ENCODE peak calls at places on chromosomes 16 and 17, in ten cellular contexts. L is tibial artery; R is heart left ventricle; I is A549; D is spleen; K is sigmoid colon; C is ovary; U is upper lobe of right lung; B is CD8-positive, alpha-beta T cell; Y is gastrocnemius medialis. A is an unnamed sample. For H3K9me3, the result is how much of the 10 kb centered on the place peaks cover.

GRCh38 chr17:37392024-37392590 is 14.5 kb downstream of the ACACA start:
- DNase-seq in R (no peak), I (peak), U (no peak), K (no peak), B (no peak), Y (no peak), L (no peak), D (no peak), C (no peak), A (no peak)

GRCh38 chr17:58308985-58309917 is 19.3 kb downstream of the TSPOAP1 start:
- DNase-seq in K (no peak), U (no peak), I (no peak), C (no peak), Y (no peak), L (no peak), B (no peak), D (no peak), R (no peak), A (no peak)

GRCh38 chr17:2060681-2061440 is 6.0 kb downstream of the HIC1 start:
- DNase-seq in Y (no peak), U (no peak), B (no peak), I (no peak), C (peak), L (no peak), D (no peak), K (no peak), R (no peak), A (peak)

GRCh38 chr16:9846362-9847099 is 335.7 kb downstream of the GRIN2A start:
- DNase-seq in I (peak), R (no peak), C (no peak), D (no peak), U (no peak), B (no peak), K (no peak), Y (no peak), L (no peak), A (no peak)

GRCh38 chr16:12295395-12295794 is 318.9 kb downstream of the SNX29 start:
- DNase-seq in U (no peak), B (no peak), D (no peak), K (no peak), Y (no peak), I (no peak), L (no peak), C (no peak), R (no peak), A (no peak)

GRCh38 chr16:67415872-67416793 is at the start of gene ZDHHC1:
- DNase-seq in L (peak), R (peak), U (peak), C (peak), I (peak), B (peak), K (peak), D (peak), Y (no peak), A (peak)

GRCh38 chr17:72408122-72408382 is 287.2 kb downstream of the SOX9 start:
- DNase-seq in D (no peak), I (no peak), B (no peak), K (no peak), L (no peak), R (no peak), U (no peak), Y (no peak), C (no peak), A (no peak)

GRCh38 chr16:69073181-69073669 is 32.2 kb upstream of the HAS3 start:
- DNase-seq in I (peak), U (no peak), K (no peak), B (no peak), C (no peak), L (no peak), R (no peak), D (no peak), Y (no peak), A (no peak)

GRCh38 chr17:28928061-28928460 is 23.3 kb downstream of the PHF12 start:
- DNase-seq in R (no peak), L (no peak), I (no peak), C (no peak), Y (no peak), U (no peak), D (no peak), B (no peak), K (no peak), A (no peak)

GRCh38 chr16:85579199-85579598 is 33.9 kb upstream of the GSE1 start:
- DNase-seq in I (no peak), U (no peak), D (no peak), Y (no peak), C (no peak), K (no peak), B (no peak), L (no peak), R (no peak), A (no peak)

GRCh38 chr16:65618931-65619330 is 497.1 kb upstream of the CDH11 start:
- DNase-seq in L (no peak), U (no peak), I (no peak), B (no peak), C (no peak), K (no peak), D (no peak), Y (no peak), R (no peak), A (no peak)
- H3K4me3 ChIP-seq in L (no peak), U (no peak), I (no peak), B (no peak), C (no peak), K (no peak), D (no peak), Y (no peak), R (no peak), A (no peak)

GRCh38 chr16:24381470-24382118 is 125.5 kb downstream of the CACNG3 start:
- DNase-seq in K (no peak), U (no peak), C (no peak), R (no peak), I (no peak), D (no peak), Y (no peak), B (no peak), L (no peak), A (no peak)
- H3K9me3 ChIP-seq in K (under half), U (under half), C (under half), R (under half), I (under half), D (half or more), Y (under half), B (under half), L (under half), A (under half)

GRCh38 chr16:50680907-50681885 is at the start of gene SNX20:
- DNase-seq in B (peak), L (peak), U (no peak), Y (no peak), I (no peak), C (no peak), D (peak), R (no peak), K (no peak), A (no peak)
- H3K4me3 ChIP-seq in B (peak), L (peak), U (peak), Y (no peak), I (no peak), C (no peak), D (peak), R (no peak), K (no peak), A (peak)

DNA sequence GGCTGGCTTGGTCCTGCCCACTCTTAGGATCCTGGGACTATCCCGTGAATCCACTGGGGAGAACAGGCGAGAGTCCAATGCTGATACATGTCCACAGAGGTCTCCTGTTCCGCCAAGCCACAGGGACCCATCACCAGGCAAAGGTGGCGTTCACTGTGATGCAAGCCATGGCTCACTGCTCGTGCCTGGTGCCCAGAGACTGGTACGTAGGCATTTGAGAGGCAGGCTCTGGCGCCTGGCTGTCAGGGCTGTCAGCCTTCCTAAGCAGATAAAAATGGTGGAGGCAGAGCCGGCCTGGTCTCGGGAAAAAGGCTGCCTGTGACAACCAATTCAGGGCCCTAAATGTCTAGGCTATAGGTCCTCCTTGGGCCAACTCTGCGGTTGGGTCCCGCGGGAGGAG is 2329.0 kb downstream of the TP53TG3F start:
- DNase-seq in L (no peak), I (no peak), Y (no peak), U (no peak), K (no peak), R (peak), B (no peak), D (no peak), C (no peak), A (no peak)
- H3K9me3 ChIP-seq in L (under half), I (under half), Y (under half), U (under half), K (under half), R (under half), B (under half), D (half or more), C (under half), A (under half)

GRCh38 chr17:74431568-74432483 is at the start of gene GPRC5C:
- DNase-seq in B (peak), K (peak), Y (peak), C (peak), R (peak), I (peak), L (peak), U (peak), D (peak), A (peak)
- H3K4me3 ChIP-seq in B (peak), K (peak), Y (peak), C (peak), R (peak), I (peak), L (peak), U (peak), D (peak), A (peak)

GRCh38 chr17:21140911-21141310 is 14.1 kb downstream of the DHRS7B start:
- DNase-seq in B (no peak), K (no peak), C (no peak), U (no peak), L (no peak), D (no peak), R (no peak), Y (no peak), I (no peak), A (no peak)
- H3K9me3 ChIP-seq in B (under half), K (under half), C (under half), U (under half), L (under half), D (under half), R (under half), Y (under half), I (under half), A (under half)

DNA sequence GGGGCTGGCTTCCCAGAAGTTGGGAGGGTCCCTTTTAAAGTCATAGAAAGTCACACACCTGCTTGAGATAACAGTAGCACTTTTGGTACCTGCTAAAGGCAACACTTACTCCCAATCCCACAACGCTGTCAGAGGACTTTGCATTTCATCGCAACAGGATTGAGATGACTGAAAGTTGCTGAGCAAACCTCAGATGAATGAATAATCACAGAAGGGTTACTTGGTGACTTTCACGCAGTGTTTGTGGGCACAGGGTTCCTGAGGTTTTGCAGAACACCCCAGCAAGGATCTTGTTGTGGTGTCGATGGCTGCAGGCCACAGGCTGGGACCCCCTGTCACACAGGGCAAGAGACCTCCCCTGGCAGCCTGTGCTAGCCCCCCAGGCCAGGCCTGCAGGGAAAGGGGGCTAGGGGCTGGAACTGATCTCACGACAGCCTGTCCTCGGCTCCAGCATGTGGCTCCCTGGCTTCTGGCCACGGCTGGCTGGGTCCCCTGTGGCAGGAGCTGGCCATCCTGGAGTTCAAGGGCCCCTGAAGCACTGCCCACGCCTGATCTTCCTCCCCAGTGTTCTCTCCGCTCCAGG is 79.4 kb upstream of the CBX4 start:
- DNase-seq in C (no peak), Y (no peak), R (no peak), B (no peak), U (no peak), K (no peak), D (no peak), L (no peak), I (no peak), A (no peak)
- H3K4me3 ChIP-seq in C (no peak), Y (no peak), R (no peak), B (no peak), U (no peak), K (no peak), D (no peak), L (no peak), I (no peak), A (no peak)

GRCh38 chr16:53948326-53948725 is 244.4 kb downstream of the FTO start:
- DNase-seq in R (no peak), Y (no peak), L (no peak), C (no peak), B (no peak), U (no peak), I (no peak), K (no peak), D (no peak), A (no peak)
- H3K9me3 ChIP-seq in R (under half), Y (under half), L (under half), C (under half), B (under half), U (under half), I (under half), K (under half), D (under half), A (under half)

GRCh38 chr17:73616873-73617430 is 27.3 kb downstream of the SDK2 start:
- DNase-seq in D (no peak), I (no peak), B (no peak), U (no peak), Y (no peak), L (no peak), R (peak), K (no peak), C (no peak), A (no peak)

GRCh38 chr17:73613947-73614655 is 30.1 kb downstream of the SDK2 start:
- DNase-seq in U (no peak), Y (no peak), I (no peak), B (no peak), R (peak), D (no peak), K (no peak), L (no peak), C (no peak), A (peak)

GRCh38 chr17:73620414-73620813 is 23.8 kb downstream of the SDK2 start:
- DNase-seq in U (no peak), L (no peak), C (no peak), Y (no peak), I (no peak), B (no peak), K (no peak), D (no peak), R (no peak), A (no peak)

GRCh38 chr17:73613271-73613941 is 30.8 kb downstream of the SDK2 start:
- DNase-seq in K (no peak), B (no peak), Y (no peak), U (no peak), D (no peak), I (no peak), C (no peak), R (peak), L (no peak), A (no peak)

DNA sequence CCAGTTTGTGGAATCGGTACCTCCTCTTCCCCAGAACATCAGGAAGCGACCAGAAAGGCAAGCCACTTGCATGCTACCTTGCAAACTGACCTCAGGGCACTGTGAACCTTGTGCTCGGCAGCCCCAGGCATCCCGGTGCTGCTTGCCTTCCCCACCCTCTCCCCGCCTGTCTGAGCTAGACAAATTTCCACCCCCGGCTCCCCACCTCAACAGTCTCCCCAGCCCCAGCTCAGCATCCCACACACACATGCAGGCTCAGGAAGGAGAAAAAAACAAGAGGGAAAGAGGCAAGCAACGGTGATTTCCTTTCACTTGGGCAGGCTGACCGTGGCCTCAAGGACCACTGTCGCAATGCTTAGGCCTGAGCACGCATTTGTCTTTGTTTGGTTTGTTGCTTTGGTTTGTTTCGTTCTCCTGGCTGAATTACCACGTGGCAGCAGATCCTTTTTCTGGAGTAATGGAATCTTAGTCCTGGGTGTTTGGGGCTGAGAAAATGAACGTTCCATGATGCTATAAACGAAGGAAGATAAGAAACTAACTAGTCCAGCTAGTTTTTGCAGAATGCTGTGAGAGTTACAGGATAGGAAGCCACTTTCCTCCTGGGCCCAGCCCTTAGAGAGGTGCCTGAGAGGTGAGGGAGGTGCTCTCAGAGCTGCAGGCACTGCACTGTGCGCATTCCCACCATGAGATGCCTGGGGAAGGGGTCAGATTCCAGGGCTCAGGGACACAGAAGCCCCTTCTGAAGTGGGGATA is 27.9 kb downstream of the SDK2 start:
- DNase-seq in K (no peak), I (no peak), D (no peak), U (no peak), L (no peak), C (no peak), B (no peak), R (peak), Y (no peak), A (no peak)
- H3K4me3 ChIP-seq in K (no peak), I (no peak), D (no peak), U (no peak), L (no peak), C (no peak), B (no peak), R (no peak), Y (no peak), A (no peak)

DNA sequence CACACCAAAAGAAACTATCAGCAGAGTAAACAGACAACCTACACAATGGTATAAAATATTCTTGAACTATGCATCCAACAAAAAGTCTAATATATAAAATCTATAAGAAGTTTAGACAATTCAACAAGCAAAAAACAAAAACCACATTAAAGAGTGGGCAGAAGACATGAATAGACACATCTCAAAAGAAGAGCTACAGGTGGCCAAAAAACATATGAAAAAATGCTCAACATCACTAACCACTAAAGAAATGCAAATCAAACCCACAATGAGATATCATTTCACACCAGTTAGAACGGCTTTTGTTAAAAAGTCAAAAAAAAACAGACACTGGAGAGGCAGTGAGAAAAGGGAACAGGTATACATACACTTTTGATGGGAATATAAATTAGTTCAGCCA is 348.9 kb upstream of the MAF start:
- DNase-seq in I (no peak), L (no peak), K (no peak), U (no peak), Y (no peak), D (no peak), B (no peak), C (no peak), R (no peak), A (no peak)
- H3K9me3 ChIP-seq in I (under half), L (under half), K (under half), U (under half), Y (under half), D (under half), B (under half), C (under half), R (under half), A (under half)

A was measured in psoas muscle.